ENCODE peak calls at places on chromosome 11, in six cellular contexts. D is MV-4-11, E is NCI-H446, J is lung, Q is mesendoderm, L is hypothalamus. S is an unnamed sample.

GRCh38 chr11:113378013-113378412 is 9.6 kb upstream of the ANKK1 start:
- DNase-seq in D (no peak), E (no peak), J (no peak), Q (peak), L (no peak), S (no peak)

GRCh38 chr11:4118107-4118506 is 23.5 kb downstream of the RRM1 start:
- DNase-seq in D (no peak), E (no peak), J (no peak), Q (no peak), L (no peak), S (no peak)

GRCh38 chr11:64122411-64123101 is 43.4 kb downstream of the MACROD1 start:
- DNase-seq in D (no peak), E (no peak), J (no peak), Q (no peak), L (no peak), S (no peak)

GRCh38 chr11:18776324-18776723 is 15.3 kb downstream of the PTPN5 start:
- DNase-seq in D (peak), E (no peak), J (no peak), Q (no peak), L (no peak), S (no peak)

GRCh38 chr11:69126286-69126685 is 29.4 kb upstream of the SMIM38 start:
- DNase-seq in D (no peak), E (no peak), J (no peak), Q (no peak), L (no peak), S (no peak)

GRCh38 chr11:22276535-22276934 is 61.6 kb upstream of the SLC17A6 start:
- DNase-seq in D (no peak), E (no peak), J (no peak), Q (no peak), L (no peak), S (no peak)

GRCh38 chr11:113153847-113154246 is 160.5 kb upstream of the TTC12 start:
- DNase-seq in D (no peak), E (no peak), J (no peak), Q (no peak), L (no peak), S (no peak)

GRCh38 chr11:125457814-125458343 is 38.2 kb downstream of the FEZ1 start:
- DNase-seq in D (no peak), E (no peak), J (peak), Q (peak), L (peak), S (peak)

GRCh38 chr11:132803436-132803835 is 728.9 kb downstream of the OPCML start:
- DNase-seq in D (no peak), E (no peak), J (no peak), Q (no peak), L (no peak), S (no peak)

GRCh38 chr11:115104851-115105453 is 399.3 kb downstream of the CADM1 start:
- DNase-seq in D (no peak), E (no peak), J (no peak), Q (no peak), L (no peak), S (no peak)

GRCh38 chr11:123062892-123063395 is 1.0 kb upstream of the HSPA8 start:
- DNase-seq in D (peak), E (peak), J (no peak), Q (peak), L (no peak), S (no peak)

GRCh38 chr11:31812392-31813241 is 1.5 kb upstream of the PAX6 start:
- DNase-seq in D (no peak), E (no peak), J (no peak), Q (peak), L (peak), S (no peak)

GRCh38 chr11:34317666-34318065 is 40.1 kb downstream of the ABTB2 start:
- DNase-seq in D (no peak), E (no peak), J (no peak), Q (no peak), L (no peak), S (no peak)

GRCh38 chr11:69664103-69664775 is 10.9 kb downstream of the LTO1 start:
- DNase-seq in D (no peak), E (no peak), J (no peak), Q (no peak), L (no peak), S (no peak)

GRCh38 chr11:62398011-62398994 is 20.5 kb upstream of the SCGB1A1 start:
- DNase-seq in D (peak), E (no peak), J (no peak), Q (peak), L (no peak), S (no peak)

GRCh38 chr11:108616549-108616948 is 23.0 kb upstream of the EXPH5 start:
- DNase-seq in D (no peak), E (no peak), J (no peak), Q (peak), L (no peak), S (no peak)

GRCh38 chr11:102485095-102485722 is 32.6 kb upstream of the TMEM123 start:
- DNase-seq in D (no peak), E (no peak), J (no peak), Q (no peak), L (no peak), S (no peak)

GRCh38 chr11:45166604-45166897 is 20.1 kb downstream of the PRDM11 start:
- DNase-seq in D (no peak), E (no peak), J (no peak), Q (no peak), L (no peak), S (no peak)

GRCh38 chr11:11513438-11513837 is 108.4 kb downstream of the GALNT18 start:
- DNase-seq in D (peak), E (no peak), J (no peak), Q (no peak), L (no peak), S (no peak)

GRCh38 chr11:21072517-21072916 is 403.1 kb downstream of the NELL1 start:
- DNase-seq in D (peak), E (no peak), J (no peak), Q (no peak), L (no peak), S (no peak)

GRCh38 chr11:63843042-63843441 is 4.1 kb downstream of the MARK2 start:
- DNase-seq in D (no peak), E (no peak), J (no peak), Q (no peak), L (no peak), S (no peak)

GRCh38 chr11:133787379-133788103 is 57.8 kb downstream of the SPATA19 start:
- DNase-seq in D (no peak), E (no peak), J (no peak), Q (peak), L (no peak), S (no peak)

GRCh38 chr11:134024420-134025085 is 44.3 kb upstream of the JAM3 start:
- DNase-seq in D (peak), E (no peak), J (no peak), Q (no peak), L (no peak), S (no peak)

GRCh38 chr11:129819237-129819636 is 3.6 kb downstream of the TMEM45B start:
- DNase-seq in D (no peak), E (no peak), J (no peak), Q (no peak), L (no peak), S (no peak)

GRCh38 chr11:19392321-19392720 is 151.6 kb upstream of the E2F8 start:
- DNase-seq in D (no peak), E (no peak), J (no peak), Q (no peak), L (no peak), S (no peak)

GRCh38 chr11:17423533-17424310 is 35.3 kb upstream of the KCNJ11 start:
- DNase-seq in D (no peak), E (no peak), J (no peak), Q (no peak), L (no peak), S (no peak)

GRCh38 chr11:213111-213510 is 5.6 kb downstream of the RIC8A start:
- DNase-seq in D (no peak), E (no peak), J (no peak), Q (peak), L (no peak), S (no peak)